ENCODE peak calls at places on chromosome 9, in six cellular contexts. B is A549, X is HepG2, C is IMR-90, A is GM12878, J is K562. Z is an unnamed sample.

GRCh38 chr9:101336091-101336490 is 48.7 kb downstream of the BAAT start:
- DNase-seq in C (no peak), B (no peak), J (no peak), A (no peak), X (no peak), Z (no peak)

GRCh38 chr9:71766663-71767062 is 1.6 kb downstream of the CEMIP2 start:
- DNase-seq in J (no peak), B (no peak), X (peak; percentile 87), A (peak; percentile 9), C (no peak), Z (no peak)

GRCh38 chr9:19934301-19934868 is 145.5 kb upstream of the SLC24A2 start:
- DNase-seq in B (no peak), C (peak; percentile 1), X (no peak), J (no peak), A (no peak), Z (no peak)

GRCh38 chr9:37187269-37187668 is 66.9 kb downstream of the ZCCHC7 start:
- DNase-seq in X (no peak), J (no peak), B (no peak), A (no peak), C (no peak), Z (no peak)

GRCh38 chr9:114914139-114914538 is 16.3 kb downstream of the TNFSF8 start:
- DNase-seq in X (no peak), C (peak; percentile 7), B (no peak), A (no peak), J (no peak), Z (no peak)

GRCh38 chr9:134413890-134414731 is 87.9 kb downstream of the RXRA start:
- DNase-seq in X (no peak), A (no peak), J (no peak), B (peak; percentile 87), C (peak; percentile 89), Z (peak; percentile 50)

GRCh38 chr9:98811051-98811650 is 3.7 kb downstream of the GALNT12 start:
- DNase-seq in C (peak; percentile 96), X (no peak), B (no peak), J (no peak), A (no peak), Z (no peak)

GRCh38 chr9:110029422-110029814 is 178.5 kb downstream of the C9orf152 start:
- DNase-seq in B (peak; percentile 23), A (no peak), C (peak; percentile 85), J (no peak), X (peak; percentile 82), Z (no peak)

GRCh38 chr9:97980918-97981827 is 2.0 kb upstream of the ANP32B start:
- DNase-seq in X (peak; percentile 72), J (no peak), B (no peak), C (no peak), A (no peak), Z (no peak)

GRCh38 chr9:36718612-36719011 is 145.9 kb downstream of the MELK start:
- DNase-seq in B (no peak), J (no peak), A (no peak), X (no peak), C (no peak), Z (no peak)

GRCh38 chr9:110156416-110156815 is 51.5 kb downstream of the C9orf152 start:
- DNase-seq in C (no peak), B (no peak), A (no peak), J (no peak), X (no peak), Z (no peak)

GRCh38 chr9:28735943-28736342 is 1162.7 kb upstream of the C9orf72 start:
- DNase-seq in X (no peak), B (no peak), A (no peak), J (no peak), C (no peak), Z (no peak)

GRCh38 chr9:5835808-5836207 is 2.9 kb upstream of the ERMP1 start:
- DNase-seq in B (no peak), X (no peak), C (no peak), A (no peak), J (no peak), Z (no peak)

GRCh38 chr9:114289106-114289505 is 33.8 kb upstream of the ORM1 start:
- DNase-seq in B (no peak), J (no peak), C (no peak), A (no peak), X (no peak), Z (no peak)

GRCh38 chr9:87119328-87119881 is 172.1 kb upstream of the GAS1 start:
- DNase-seq in B (no peak), C (peak; percentile 84), A (no peak), X (no peak), J (no peak), Z (no peak)

GRCh38 chr9:91037511-91038482 is 236.2 kb downstream of the SYK start:
- DNase-seq in C (peak; percentile 93), B (peak; percentile 40), A (no peak), X (peak; percentile 91), J (no peak), Z (peak; percentile 41)

GRCh38 chr9:23769307-23769935 is 56.6 kb downstream of the ELAVL2 start:
- DNase-seq in B (no peak), A (no peak), J (no peak), X (no peak), C (peak; percentile 6), Z (no peak)

GRCh38 chr9:134636142-134636507 is 5.5 kb upstream of the COL5A1 start:
- DNase-seq in X (no peak), A (no peak), J (no peak), C (no peak), B (no peak), Z (no peak)

GRCh38 chr9:91391426-91392217 is 29.9 kb upstream of the AUH start:
- DNase-seq in J (no peak), B (no peak), X (no peak), A (no peak), C (no peak), Z (no peak)

GRCh38 chr9:122837266-122837850 is 9.0 kb upstream of the PDCL start:
- DNase-seq in B (no peak), A (no peak), C (no peak), J (no peak), X (no peak), Z (no peak)

GRCh38 chr9:87122947-87123685 is 175.8 kb upstream of the GAS1 start:
- DNase-seq in C (peak; percentile 76), B (no peak), J (no peak), A (no peak), X (no peak), Z (no peak)

GRCh38 chr9:111484564-111484878 is 338 bp upstream of the ECPAS start:
- DNase-seq in C (peak; percentile 15), B (no peak), X (no peak), A (no peak), J (no peak), Z (no peak)

GRCh38 chr9:75850459-75851200 is 39.8 kb upstream of the PCSK5 start:
- DNase-seq in C (no peak), A (no peak), B (no peak), X (no peak), J (no peak), Z (no peak)

GRCh38 chr9:4180907-4181605 is 118.8 kb downstream of the GLIS3 start:
- DNase-seq in X (no peak), B (no peak), J (no peak), C (no peak), A (no peak), Z (no peak)

GRCh38 chr9:91562412-91562811 is 138.8 kb upstream of the NFIL3 start:
- DNase-seq in C (peak; percentile 45), B (no peak), A (no peak), J (no peak), X (no peak), Z (no peak)

GRCh38 chr9:126423022-126423708 is 96.5 kb downstream of the MVB12B start:
- DNase-seq in J (no peak), A (no peak), B (no peak), C (no peak), X (no peak), Z (no peak)

GRCh38 chr9:6150483-6150882 is 65.1 kb upstream of the IL33 start:
- DNase-seq in C (no peak), X (no peak), B (no peak), J (no peak), A (no peak), Z (no peak)

GRCh38 chr9:95349109-95350038 is 31.9 kb upstream of the FANCC start:
- DNase-seq in C (no peak), B (no peak), X (no peak), A (no peak), J (no peak), Z (no peak)
- TF ChIP-seq CEBPB in C (no peak), B (no peak), X (no peak), A (no peak), J (no peak), Z (no peak)

DNA sequence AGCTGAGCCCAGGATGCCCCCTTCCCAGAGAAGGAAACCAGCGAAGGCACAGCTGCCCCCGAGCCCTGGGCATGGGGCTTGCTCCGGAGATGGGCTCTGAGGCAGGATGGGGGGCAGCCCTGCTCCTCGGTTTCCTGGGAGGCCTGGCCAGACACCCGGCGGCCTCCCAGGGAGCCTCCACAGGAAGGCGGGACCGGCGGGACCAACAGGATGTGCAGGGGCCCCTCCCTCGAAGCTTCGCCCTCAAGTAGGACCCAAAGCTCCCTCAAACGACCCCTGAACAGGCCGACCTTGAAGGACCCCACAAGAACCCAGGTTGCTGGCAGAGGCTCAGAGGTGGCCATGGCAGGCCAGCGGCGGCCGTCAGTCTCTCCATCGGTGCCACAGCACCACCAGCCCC is 11.7 kb downstream of the EXD3 start:
- DNase-seq in X (no peak), J (no peak), C (no peak), A (no peak), B (no peak), Z (no peak)
- TF ChIP-seq POLR2A in X (no peak), J (no peak), C (no peak), A (no peak), B (no peak), Z (no peak)

DNA sequence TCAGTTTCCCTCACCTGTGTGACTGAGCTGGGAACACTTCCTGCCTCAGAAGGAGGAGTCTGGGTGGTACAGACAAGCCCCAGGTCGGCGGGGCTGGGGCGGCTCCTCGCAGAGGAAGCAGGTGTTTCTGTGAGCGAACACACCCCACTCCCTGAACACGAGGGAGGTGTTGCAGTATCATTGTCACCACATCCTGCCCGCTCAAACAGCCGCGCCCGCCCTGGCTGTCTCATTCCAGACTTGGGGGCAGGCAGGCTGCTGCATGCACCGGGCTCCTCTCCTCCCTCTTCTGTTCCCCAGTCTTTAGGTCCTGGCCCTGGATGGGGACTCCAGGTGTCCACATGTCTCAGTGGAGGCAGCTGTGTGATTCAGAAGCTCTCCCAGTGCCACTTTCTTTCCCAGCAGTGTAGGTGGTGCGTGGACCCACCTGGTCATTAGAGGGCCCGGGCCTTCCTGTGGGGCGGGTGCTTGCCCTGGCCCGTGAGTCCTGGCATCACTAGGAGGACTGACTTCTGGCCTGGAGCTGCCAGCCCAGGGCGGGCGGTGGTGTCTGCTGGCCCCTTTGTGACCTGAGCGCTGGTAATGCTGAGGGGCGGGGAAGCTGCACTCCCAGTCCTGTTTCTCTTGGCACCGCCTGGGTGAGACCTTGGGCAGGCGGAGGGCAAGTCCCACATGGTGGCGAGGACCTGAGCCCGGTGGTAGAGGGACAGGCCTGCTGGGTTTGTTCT is 18.3 kb upstream of the PHYHD1 start:
- DNase-seq in A (no peak), X (no peak), C (no peak), J (no peak), B (no peak), Z (no peak)
- TF ChIP-seq CEBPB in A (no peak), X (no peak), C (no peak), J (no peak), B (no peak), Z (no peak)

DNA sequence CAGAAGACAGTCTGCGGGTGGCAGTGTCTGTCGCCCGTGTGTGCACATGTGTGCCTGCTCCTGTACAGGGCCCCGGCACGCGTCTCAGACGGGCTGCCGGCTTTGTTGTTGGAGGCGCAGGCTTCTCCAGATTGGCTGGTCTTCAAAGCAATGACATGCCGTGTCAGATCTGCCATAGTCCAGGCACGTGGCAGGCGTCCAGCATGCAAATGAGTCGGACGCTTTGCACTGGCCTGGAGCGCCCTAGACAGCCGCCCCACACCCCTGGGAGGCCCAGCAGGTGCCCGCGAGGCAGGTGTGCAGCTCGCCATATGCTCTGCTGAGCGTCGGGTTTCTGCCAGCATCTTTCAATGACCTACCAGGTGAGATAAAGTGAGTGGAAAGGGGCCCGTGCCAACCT is 71.5 kb downstream of the GADD45G start:
- DNase-seq in X (no peak), J (no peak), A (no peak), C (no peak), B (no peak), Z (no peak)
- TF ChIP-seq POLR2A in X (no peak), J (no peak), A (no peak), C (no peak), B (no peak), Z (no peak)